ENCODE peak calls at places on chromosomes 13 and 19, in five cellular contexts. M, X, K, C and O are unnamed samples.

GRCh38 chr19:51440846-51441409 is 17.3 kb downstream of the SIGLEC8 start:
- DNase-seq in K (peak), C (no peak), X (peak), M (no peak), O (peak)

GRCh38 chr13:94080527-94080926 is 399.0 kb downstream of the DCT start:
- DNase-seq in C (no peak), M (no peak), K (no peak), X (no peak), O (no peak)

GRCh38 chr19:38004505-38005223 is 97.7 kb downstream of the SIPA1L3 start:
- DNase-seq in M (peak), X (peak), K (peak), C (peak), O (peak)

GRCh38 chr13:43087960-43088580 is 64.7 kb downstream of the DNAJC15 start:
- DNase-seq in M (no peak), K (no peak), X (no peak), C (no peak), O (no peak)

GRCh38 chr13:70732611-70733010 is 624.4 kb upstream of the KLHL1 start:
- DNase-seq in M (no peak), X (no peak), C (no peak), K (no peak), O (no peak)

GRCh38 chr13:28408235-28408848 is 86.6 kb downstream of the FLT1 start:
- DNase-seq in M (no peak), K (peak), X (no peak), C (no peak), O (peak)

GRCh38 chr19:2462635-2463421 is 6.1 kb upstream of the LMNB2 start:
- DNase-seq in K (no peak), C (peak), M (no peak), X (peak), O (peak)

GRCh38 chr19:49581007-49581508 is at the start of gene PRRG2:
- DNase-seq in C (no peak), X (no peak), K (no peak), M (no peak), O (no peak)

GRCh38 chr19:1633269-1633606 is 19.2 kb downstream of the TCF3 start:
- DNase-seq in X (no peak), C (no peak), K (no peak), M (no peak), O (no peak)

GRCh38 chr13:38577048-38577447 is 109.8 kb upstream of the FREM2 start:
- DNase-seq in X (no peak), K (no peak), C (no peak), M (no peak), O (no peak)

GRCh38 chr19:391199-391557 is 17.8 kb downstream of the C2CD4C start:
- DNase-seq in X (no peak), K (no peak), C (no peak), M (no peak), O (no peak)

GRCh38 chr13:106187092-106187491 is 348.4 kb downstream of the EFNB2 start:
- DNase-seq in M (no peak), K (no peak), C (no peak), X (no peak), O (no peak)

GRCh38 chr13:43284162-43284561 is 260.8 kb downstream of the DNAJC15 start:
- DNase-seq in M (no peak), X (no peak), C (no peak), K (no peak), O (no peak)

GRCh38 chr19:21910318-21910717 is 74.3 kb upstream of the ZNF43 start:
- DNase-seq in X (no peak), C (no peak), M (no peak), K (no peak), O (no peak)

GRCh38 chr19:11848594-11849263 is at the start of gene ZNF439:
- DNase-seq in C (peak), M (peak), X (peak), K (peak), O (peak)

GRCh38 chr19:1373534-1374249 is 10.0 kb upstream of the NDUFS7 start:
- DNase-seq in X (no peak), M (no peak), K (no peak), C (no peak), O (no peak)

GRCh38 chr19:16039545-16039944 is 36.8 kb upstream of the TPM4 start:
- DNase-seq in C (no peak), M (no peak), K (no peak), X (no peak), O (peak)

GRCh38 chr13:31945202-31945978 is 86.2 kb upstream of the FRY start:
- DNase-seq in K (no peak), X (peak), M (no peak), C (no peak), O (peak)

GRCh38 chr13:42696191-42696590 is 85.2 kb upstream of the FAM216B start:
- DNase-seq in X (no peak), C (no peak), M (no peak), K (no peak), O (no peak)

GRCh38 chr13:33782631-33783030 is 35.3 kb upstream of the RFC3 start:
- DNase-seq in K (no peak), C (no peak), M (no peak), X (no peak), O (no peak)
- TF ChIP-seq CTCF in K (no peak), C (no peak), M (no peak), X (no peak), O (no peak)

DNA sequence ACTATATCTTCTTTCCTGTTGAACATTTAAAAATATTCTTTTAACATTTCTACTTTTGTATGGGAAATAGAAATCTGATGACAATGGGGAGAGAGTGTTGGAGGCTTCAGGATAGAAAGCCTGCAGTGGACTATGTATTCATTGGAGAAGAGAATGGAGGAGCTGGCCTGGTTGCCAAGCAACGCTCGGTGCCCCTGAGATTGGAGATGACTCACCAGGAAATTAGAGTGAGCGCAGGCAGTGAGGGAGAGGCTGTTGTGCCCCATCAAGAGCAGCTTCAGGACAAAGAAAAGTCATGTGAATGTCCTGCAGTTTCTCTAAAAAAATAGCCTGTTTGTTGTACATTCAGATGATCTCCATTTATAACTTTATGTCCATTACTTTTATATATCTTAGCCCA is 48.7 kb upstream of the ZNF835 start:
- DNase-seq in X (no peak), M (no peak), K (peak), C (no peak), O (no peak)
- TF ChIP-seq CTCF in X (no peak), M (no peak), K (no peak), C (no peak), O (no peak)

GRCh38 chr19:7004313-7004931 is 16.8 kb downstream of the MBD3L2B start:
- DNase-seq in M (no peak), K (peak), X (no peak), C (no peak), O (no peak)
- TF ChIP-seq CTCF in M (peak), K (peak), X (no peak), C (peak), O (no peak)

DNA sequence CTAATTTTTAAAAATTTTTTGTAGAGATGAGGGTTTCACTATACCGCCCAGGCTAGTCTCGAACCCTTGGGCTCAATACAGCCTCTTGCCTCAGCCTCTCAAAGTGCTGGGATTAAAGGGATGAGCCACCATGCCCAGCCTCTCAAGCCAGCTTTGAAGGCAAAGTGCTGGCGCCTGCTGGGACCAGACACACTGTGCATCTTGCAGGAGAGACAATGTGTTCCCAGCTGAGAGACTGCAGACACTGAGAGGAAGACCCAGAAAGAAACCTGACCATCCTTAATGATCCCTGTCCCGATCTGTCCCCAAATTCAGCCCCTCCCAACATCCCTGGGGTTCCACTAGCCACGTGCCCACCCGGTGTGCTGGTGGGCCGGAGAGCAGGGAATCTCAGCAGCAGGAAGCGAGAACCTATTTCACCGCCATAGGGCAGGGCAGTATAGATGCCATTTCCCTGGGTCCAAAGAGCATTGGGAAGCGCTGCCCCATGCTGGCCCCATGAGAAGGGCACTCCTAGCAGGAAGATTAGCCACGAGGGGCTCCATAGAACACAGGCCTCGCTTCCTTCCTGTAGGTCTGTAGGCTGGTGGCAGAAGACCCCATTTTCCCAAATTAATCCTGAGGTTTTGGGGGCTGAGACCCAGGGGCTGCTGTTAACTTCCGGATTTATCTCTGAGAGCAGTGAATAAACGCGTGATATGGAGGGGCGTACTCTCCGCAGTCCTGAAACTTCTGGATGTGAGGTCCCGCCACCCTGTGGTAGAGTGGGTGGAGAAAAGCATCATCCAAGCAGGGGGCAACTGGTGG is 968 bp downstream of the RAVER1 start:
- DNase-seq in M (no peak), C (no peak), K (peak), X (no peak), O (no peak)
- TF ChIP-seq CTCF in M (peak), C (no peak), K (peak), X (no peak), O (no peak)

GRCh38 chr19:13428352-13428751 is 77.9 kb downstream of the CACNA1A start:
- DNase-seq in M (no peak), C (no peak), K (peak), X (no peak), O (no peak)

GRCh38 chr19:13429563-13429962 is 76.7 kb downstream of the CACNA1A start:
- DNase-seq in C (no peak), M (no peak), K (no peak), X (no peak), O (no peak)

GRCh38 chr19:13427273-13428051 is 78.8 kb downstream of the CACNA1A start:
- DNase-seq in K (no peak), X (no peak), C (no peak), M (no peak), O (no peak)

GRCh38 chr19:13436352-13436751 is 69.9 kb downstream of the CACNA1A start:
- DNase-seq in K (no peak), M (no peak), X (no peak), C (no peak), O (no peak)

DNA sequence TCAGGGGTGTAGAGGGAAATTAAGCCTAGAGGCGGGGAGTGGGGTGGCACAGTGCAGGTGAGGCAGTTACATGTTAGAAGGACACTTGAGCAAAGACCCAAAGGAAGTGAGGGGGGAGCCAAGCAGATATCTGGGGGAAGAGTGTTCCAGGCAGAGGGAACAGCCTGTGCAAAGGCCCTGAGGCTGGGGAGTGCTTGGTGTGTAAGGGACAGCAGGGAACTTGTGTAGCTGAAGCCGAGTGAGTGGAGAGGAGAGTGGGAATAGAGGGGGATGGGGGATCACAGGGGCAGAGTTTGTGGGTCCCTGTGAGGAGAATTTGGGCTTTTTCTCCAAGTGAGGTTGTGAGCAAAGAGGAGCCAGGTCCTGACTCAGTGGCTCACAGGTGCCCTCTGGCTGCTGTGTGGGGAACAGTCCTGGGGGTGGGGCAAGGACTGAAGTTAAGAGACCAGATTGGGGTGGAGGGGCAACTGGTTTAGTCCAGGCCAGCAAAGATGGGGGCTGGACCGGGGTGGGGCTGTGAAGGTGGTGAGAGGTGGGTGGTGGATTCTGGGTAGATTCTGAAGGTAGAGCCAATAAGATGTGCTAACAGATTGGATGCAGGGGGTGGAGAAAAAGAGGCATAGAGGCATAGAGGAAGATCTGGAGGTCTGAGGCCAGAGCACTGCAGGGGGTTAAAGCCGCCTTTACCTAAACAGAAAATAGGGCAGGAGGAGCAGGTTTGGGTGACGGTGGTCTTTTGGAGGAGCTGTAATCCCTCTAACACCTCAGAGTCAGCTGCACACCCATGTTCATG is 75.3 kb downstream of the CACNA1A start:
- DNase-seq in M (no peak), C (peak), K (peak), X (no peak), O (no peak)
- TF ChIP-seq CTCF in M (peak), C (peak), K (peak), X (peak), O (no peak)